ENCODE peak calls at places on chromosomes 6 and 20, in ten cellular contexts. O is H9; Z is NT2/D1; T is cardiac muscle cell; K is IMR-90; N is CD4-positive, CD25-positive, alpha-beta regulatory T cell; J is esophagus squamous epithelium; Q is mammary epithelial cell; I is prostate gland; P is CD8-positive, alpha-beta memory T cell. Y is an unnamed sample. For H3K9me3 and H3K4me1, the result is how much of the 10 kb centered on the place peaks cover.

GRCh38 chr6:35745480-35745879 is 8.6 kb downstream of the ARMC12 start:
- DNase-seq in O (no peak), Z (no peak), T (no peak), K (no peak), N (no peak), J (no peak), Q (no peak), I (no peak), P (no peak), Y (no peak)

GRCh38 chr6:106097368-106098231 is 11.5 kb downstream of the PRDM1 start:
- DNase-seq in O (no peak), Z (no peak), T (peak), K (peak), N (peak), J (peak), Q (peak), I (peak), P (peak), Y (no peak)

GRCh38 chr20:45014671-45015415 is 48.5 kb downstream of the STK4 start:
- DNase-seq in O (no peak), Z (no peak), T (peak), K (peak), N (no peak), J (no peak), Q (peak), I (no peak), P (no peak), Y (no peak)

GRCh38 chr6:121932071-121933009 is 467.1 kb upstream of the HSF2 start:
- DNase-seq in O (peak), Z (peak), T (peak), K (peak), N (no peak), J (no peak), Q (no peak), I (no peak), P (no peak), Y (no peak)

GRCh38 chr6:99993533-99994251 is at the start of gene MCHR2:
- DNase-seq in O (peak), Z (peak), T (no peak), K (no peak), N (no peak), J (no peak), Q (no peak), I (no peak), P (no peak), Y (no peak)

GRCh38 chr6:142846883-142847287 is 98.1 kb downstream of the HIVEP2 start:
- DNase-seq in O (no peak), Z (no peak), T (peak), K (peak), N (no peak), J (no peak), Q (peak), I (no peak), P (no peak), Y (no peak)

GRCh38 chr6:169289671-169290408 is 36.2 kb upstream of the THBS2 start:
- DNase-seq in O (no peak), Z (no peak), T (peak), K (peak), N (no peak), J (no peak), Q (peak), I (no peak), P (no peak), Y (no peak)

GRCh38 chr20:37627060-37627766 is 66.6 kb upstream of the CTNNBL1 start:
- DNase-seq in O (peak), Z (peak), T (peak), K (peak), N (peak), J (no peak), Q (peak), I (peak), P (no peak), Y (no peak)

GRCh38 chr20:47380481-47380880 is 24.0 kb upstream of the ZMYND8 start:
- DNase-seq in O (no peak), Z (no peak), T (peak), K (peak), N (peak), J (no peak), Q (no peak), I (no peak), P (no peak), Y (no peak)

GRCh38 chr6:107107791-107108190 is 7.5 kb downstream of the BEND3 start:
- DNase-seq in O (no peak), Z (no peak), T (no peak), K (no peak), N (no peak), J (no peak), Q (no peak), I (no peak), P (no peak), Y (no peak)

GRCh38 chr6:141598487-141598886 is 534.2 kb upstream of the GJE1 start:
- DNase-seq in O (no peak), Z (no peak), T (peak), K (peak), N (no peak), J (no peak), Q (peak), I (no peak), P (no peak), Y (no peak)

GRCh38 chr20:37524859-37525708 is 2.6 kb downstream of the BLCAP start:
- DNase-seq in O (no peak), Z (no peak), T (peak), K (peak), N (peak), J (no peak), Q (peak), I (peak), P (no peak), Y (no peak)

GRCh38 chr20:642398-643174 is 10.4 kb downstream of the SRXN1 start:
- DNase-seq in O (peak), Z (no peak), T (no peak), K (no peak), N (no peak), J (no peak), Q (no peak), I (no peak), P (no peak), Y (no peak)

GRCh38 chr6:132715204-132715603 is 1.3 kb upstream of the VNN1 start:
- DNase-seq in O (peak), Z (peak), T (peak), K (peak), N (no peak), J (no peak), Q (peak), I (peak), P (no peak), Y (no peak)

GRCh38 chr6:193773-194310 is 98.4 kb upstream of the DUSP22 start:
- DNase-seq in O (no peak), Z (no peak), T (no peak), K (no peak), N (peak), J (no peak), Q (no peak), I (no peak), P (peak), Y (no peak)

GRCh38 chr6:133646021-133646682 is 242.8 kb upstream of the TCF21 start:
- DNase-seq in O (no peak), Z (no peak), T (peak), K (peak), N (no peak), J (no peak), Q (peak), I (no peak), P (no peak), Y (no peak)

GRCh38 chr6:13267142-13267621 is 61.2 kb downstream of the TBC1D7 start:
- DNase-seq in O (no peak), Z (no peak), T (peak), K (no peak), N (no peak), J (no peak), Q (peak), I (no peak), P (no peak), Y (no peak)

GRCh38 chr6:67102743-67103142 is 1395.7 kb upstream of the EYS start:
- DNase-seq in O (no peak), Z (no peak), T (no peak), K (no peak), N (no peak), J (no peak), Q (no peak), I (no peak), P (no peak), Y (no peak)

GRCh38 chr6:63635165-63635562 is 438 bp upstream of the PHF3 start:
- DNase-seq in O (no peak), Z (no peak), T (no peak), K (no peak), N (no peak), J (no peak), Q (no peak), I (peak), P (no peak), Y (no peak)

GRCh38 chr6:36666726-36667591 is 11.6 kb upstream of the CDKN1A start:
- DNase-seq in O (peak), Z (no peak), T (peak), K (peak), N (no peak), J (no peak), Q (peak), I (peak), P (no peak), Y (peak)

GRCh38 chr6:75438186-75438880 is 55.3 kb downstream of the FILIP1 start:
- DNase-seq in O (no peak), Z (no peak), T (peak), K (peak), N (no peak), J (no peak), Q (no peak), I (no peak), P (no peak), Y (no peak)

GRCh38 chr20:3819413-3820047 is 817 bp upstream of the AP5S1 start:
- DNase-seq in O (no peak), Z (no peak), T (no peak), K (no peak), N (peak), J (no peak), Q (no peak), I (no peak), P (no peak), Y (no peak)

GRCh38 chr20:16158976-16159286 is 414.3 kb downstream of the KIF16B start:
- DNase-seq in O (no peak), Z (no peak), T (no peak), K (no peak), N (no peak), J (no peak), Q (no peak), I (no peak), P (no peak), Y (no peak)

GRCh38 chr6:49409951-49410542 is 53.0 kb downstream of the MMUT start:
- DNase-seq in O (peak), Z (peak), T (peak), K (peak), N (peak), J (no peak), Q (peak), I (peak), P (peak), Y (peak)

GRCh38 chr6:73566954-73567591 is 46.2 kb upstream of the EEF1A1 start:
- DNase-seq in O (no peak), Z (no peak), T (peak), K (peak), N (no peak), J (no peak), Q (peak), I (no peak), P (no peak), Y (peak)

GRCh38 chr6:140230282-140230681 is 855.8 kb upstream of the CITED2 start:
- DNase-seq in O (no peak), Z (no peak), T (no peak), K (no peak), N (no peak), J (no peak), Q (no peak), I (peak), P (no peak), Y (peak)

DNA sequence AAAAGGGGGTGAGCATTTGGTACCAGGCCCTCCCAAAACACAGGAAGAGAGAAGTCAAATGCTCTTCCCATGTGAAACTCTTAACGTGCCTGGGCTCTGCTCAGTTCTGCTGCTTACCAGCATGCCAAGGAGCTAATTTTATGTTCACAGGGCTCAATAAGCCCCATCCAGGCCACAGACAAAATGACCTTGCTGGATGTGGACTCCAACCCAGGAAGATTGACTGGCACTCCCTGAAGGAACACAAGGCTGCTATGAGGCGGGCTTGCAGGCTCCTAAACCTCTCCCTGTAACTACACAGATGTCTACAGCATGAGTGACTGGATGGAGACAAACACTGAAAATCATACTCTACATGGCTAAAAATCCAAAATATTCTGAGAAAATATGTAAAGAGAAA is 50.6 kb downstream of the CHD6 start:
- DNase-seq in O (no peak), Z (no peak), T (no peak), K (no peak), N (no peak), J (no peak), Q (no peak), I (no peak), P (no peak), Y (no peak)
- H3K9me3 ChIP-seq in O (under half), Z (under half), T (under half), K (under half), N (under half), J (under half), Q (under half), I (under half), P (under half), Y (under half)

GRCh38 chr6:149334201-149334600 is 16.7 kb downstream of the TAB2 start:
- DNase-seq in O (no peak), Z (no peak), T (peak), K (peak), N (no peak), J (no peak), Q (peak), I (no peak), P (no peak), Y (no peak)
- H3K4me1 ChIP-seq in O (under half), Z (under half), T (half or more), K (under half), N (half or more), J (under half), Q (half or more), I (under half), P (half or more), Y (under half)

GRCh38 chr20:60694763-60695162 is 557.3 kb upstream of the CDH4 start:
- DNase-seq in O (no peak), Z (no peak), T (no peak), K (peak), N (no peak), J (no peak), Q (peak), I (no peak), P (no peak), Y (no peak)
- H3K9me3 ChIP-seq in O (under half), Z (under half), T (under half), K (under half), N (under half), J (under half), Q (under half), I (under half), P (under half), Y (under half)

DNA sequence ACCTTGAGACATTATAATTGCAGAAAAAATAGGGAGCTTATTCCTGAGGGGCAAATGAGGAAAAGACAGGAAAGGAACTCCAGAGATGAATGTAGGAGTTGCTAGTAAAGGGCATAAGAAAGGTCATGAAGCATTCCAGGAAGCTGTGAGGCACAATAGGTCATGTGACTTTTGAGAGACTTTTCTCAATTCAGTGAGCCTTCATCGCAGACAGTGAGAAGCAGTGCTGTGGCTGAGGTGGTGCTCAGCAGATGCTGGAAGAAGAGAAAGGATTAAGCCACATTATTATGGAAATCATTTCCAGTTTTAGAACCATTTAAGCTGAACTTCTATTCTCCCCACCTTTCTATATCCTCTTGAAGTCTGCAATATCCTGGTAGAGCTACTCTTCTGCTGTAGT is 4.1 kb downstream of the SPTLC3 start:
- DNase-seq in O (no peak), Z (peak), T (peak), K (no peak), N (no peak), J (no peak), Q (no peak), I (no peak), P (no peak), Y (no peak)
- H3K4me1 ChIP-seq in O (under half), Z (under half), T (under half), K (under half), N (under half), J (under half), Q (under half), I (under half), P (under half), Y (under half)